ENCODE peak calls at places on chromosomes 16 and 17, in seven cellular contexts. One of them, this sample, is unnamed.

GRCh38 chr17:4512156-4513112 is 13.8 kb downstream of the SPNS2 start:
- DNase-seq in iPS DF 19.7: no peak
- DNase-seq in left lung: no peak
- DNase-seq in caudate nucleus: no peak
- DNase-seq in GF-D8: no peak
- DNase-seq in T follicular helper cell: no peak
- DNase-seq in C1 segment of cervical spinal cord: no peak
- DNase-seq in this sample: no peak

GRCh38 chr17:70552230-70552981 is 383.1 kb downstream of the KCNJ2 start:
- DNase-seq in GF-D8: no peak
- DNase-seq in left lung: no peak
- DNase-seq in caudate nucleus: no peak
- DNase-seq in iPS DF 19.7: peak
- DNase-seq in T follicular helper cell: no peak
- DNase-seq in C1 segment of cervical spinal cord: no peak
- DNase-seq in this sample: peak

GRCh38 chr17:61869138-61869537 is 5.8 kb upstream of the BRIP1 start:
- DNase-seq in iPS DF 19.7: no peak
- DNase-seq in caudate nucleus: no peak
- DNase-seq in GF-D8: no peak
- DNase-seq in T follicular helper cell: no peak
- DNase-seq in C1 segment of cervical spinal cord: no peak
- DNase-seq in left lung: no peak
- DNase-seq in this sample: no peak

GRCh38 chr17:2892305-2892971 is 96.2 kb downstream of the RAP1GAP2 start:
- DNase-seq in T follicular helper cell: no peak
- DNase-seq in left lung: peak
- DNase-seq in C1 segment of cervical spinal cord: no peak
- DNase-seq in GF-D8: no peak
- DNase-seq in iPS DF 19.7: no peak
- DNase-seq in caudate nucleus: no peak
- DNase-seq in this sample: peak

GRCh38 chr17:21125862-21126261 is 902 bp upstream of the DHRS7B start:
- DNase-seq in left lung: no peak
- DNase-seq in iPS DF 19.7: no peak
- DNase-seq in C1 segment of cervical spinal cord: no peak
- DNase-seq in caudate nucleus: no peak
- DNase-seq in GF-D8: peak
- DNase-seq in T follicular helper cell: peak
- DNase-seq in this sample: no peak

GRCh38 chr16:30092373-30093010 is 768 bp upstream of the TBX6 start:
- DNase-seq in T follicular helper cell: no peak
- DNase-seq in left lung: peak
- DNase-seq in iPS DF 19.7: no peak
- DNase-seq in GF-D8: peak
- DNase-seq in C1 segment of cervical spinal cord: peak
- DNase-seq in caudate nucleus: no peak
- DNase-seq in this sample: peak

GRCh38 chr17:40097931-40098845 is 2.2 kb downstream of the NR1D1 start:
- DNase-seq in iPS DF 19.7: no peak
- DNase-seq in GF-D8: no peak
- DNase-seq in left lung: no peak
- DNase-seq in T follicular helper cell: no peak
- DNase-seq in C1 segment of cervical spinal cord: no peak
- DNase-seq in caudate nucleus: no peak
- DNase-seq in this sample: no peak

GRCh38 chr16:85137323-85138072 is 25.2 kb upstream of the CIBAR2 start:
- DNase-seq in GF-D8: no peak
- DNase-seq in caudate nucleus: peak
- DNase-seq in left lung: peak
- DNase-seq in iPS DF 19.7: no peak
- DNase-seq in C1 segment of cervical spinal cord: peak
- DNase-seq in T follicular helper cell: no peak
- DNase-seq in this sample: peak

GRCh38 chr17:78787444-78787843 is 5.4 kb upstream of the CYTH1 start:
- DNase-seq in GF-D8: no peak
- DNase-seq in caudate nucleus: no peak
- DNase-seq in C1 segment of cervical spinal cord: no peak
- DNase-seq in T follicular helper cell: no peak
- DNase-seq in left lung: no peak
- DNase-seq in iPS DF 19.7: no peak
- DNase-seq in this sample: no peak

GRCh38 chr16:70809392-70810060 is 8.6 kb upstream of the VAC14 start:
- DNase-seq in C1 segment of cervical spinal cord: no peak
- DNase-seq in GF-D8: no peak
- DNase-seq in caudate nucleus: no peak
- DNase-seq in left lung: no peak
- DNase-seq in T follicular helper cell: no peak
- DNase-seq in iPS DF 19.7: no peak
- DNase-seq in this sample: no peak

GRCh38 chr17:17435323-17435722 is 41.5 kb upstream of the MED9 start:
- DNase-seq in iPS DF 19.7: no peak
- DNase-seq in T follicular helper cell: no peak
- DNase-seq in GF-D8: no peak
- DNase-seq in caudate nucleus: no peak
- DNase-seq in left lung: no peak
- DNase-seq in C1 segment of cervical spinal cord: no peak
- DNase-seq in this sample: no peak

GRCh38 chr17:50213026-50214015 is 11.9 kb upstream of the COL1A1 start:
- DNase-seq in C1 segment of cervical spinal cord: no peak
- DNase-seq in GF-D8: no peak
- DNase-seq in iPS DF 19.7: no peak
- DNase-seq in T follicular helper cell: no peak
- DNase-seq in left lung: no peak
- DNase-seq in caudate nucleus: no peak
- DNase-seq in this sample: peak

GRCh38 chr17:27978689-27979175 is 63.7 kb upstream of the NLK start:
- DNase-seq in C1 segment of cervical spinal cord: no peak
- DNase-seq in left lung: no peak
- DNase-seq in iPS DF 19.7: no peak
- DNase-seq in GF-D8: no peak
- DNase-seq in caudate nucleus: no peak
- DNase-seq in T follicular helper cell: no peak
- DNase-seq in this sample: no peak

GRCh38 chr17:63999680-64000531 is 1.8 kb downstream of the PRR29 start:
- DNase-seq in T follicular helper cell: no peak
- DNase-seq in iPS DF 19.7: no peak
- DNase-seq in left lung: no peak
- DNase-seq in GF-D8: no peak
- DNase-seq in C1 segment of cervical spinal cord: no peak
- DNase-seq in caudate nucleus: no peak
- DNase-seq in this sample: no peak

This sample was measured in iPS-NIHi11.